ENCODE peak calls at places on chromosomes 6 and 20, in five cellular contexts. H is fibroblast of lung, I is neural progenitor cell, Y is endothelial cell of umbilical vein, Q is neuronal stem cell. W is an unnamed sample. For H3K4me1, the result is how much of the 10 kb centered on the place peaks cover.

GRCh38 chr6:27250955-27251671 is 3.6 kb downstream of the PRSS16 start:
- DNase-seq in Q (peak), H (peak), Y (no peak), I (peak), W (peak)

GRCh38 chr6:170221753-170222400 is 69.0 kb downstream of the DLL1 start:
- DNase-seq in Q (no peak), I (no peak), Y (no peak), H (no peak), W (peak)

GRCh38 chr20:33728463-33728862 is 3.3 kb upstream of the ZNF341 start:
- DNase-seq in Y (no peak), I (no peak), Q (no peak), H (no peak), W (no peak)

GRCh38 chr6:9346923-9347322 is 911.6 kb upstream of the SLC35B3 start:
- DNase-seq in H (no peak), I (no peak), Y (no peak), Q (no peak), W (no peak)

GRCh38 chr20:3068986-3069900 is 2.2 kb upstream of the OXT start:
- DNase-seq in H (no peak), Y (no peak), Q (no peak), I (peak), W (no peak)

GRCh38 chr6:117167520-117168271 is 97.7 kb upstream of the VGLL2 start:
- DNase-seq in H (peak), Q (no peak), Y (no peak), I (peak), W (no peak)

GRCh38 chr6:166954118-166954713 is 2.1 kb downstream of the RNASET2 start:
- DNase-seq in H (no peak), Q (no peak), I (no peak), Y (no peak), W (peak)

GRCh38 chr20:1335961-1336698 is 7.2 kb upstream of the SDCBP2 start:
- DNase-seq in H (no peak), Q (no peak), I (no peak), Y (peak), W (no peak)

GRCh38 chr6:86251106-86251505 is 608.4 kb upstream of the SYNCRIP start:
- DNase-seq in Y (no peak), Q (no peak), H (no peak), I (no peak), W (no peak)

GRCh38 chr6:35388023-35388422 is 45.7 kb downstream of the PPARD start:
- DNase-seq in H (no peak), Y (no peak), I (no peak), Q (no peak), W (no peak)

GRCh38 chr6:35392773-35393672 is 50.7 kb downstream of the PPARD start:
- DNase-seq in I (no peak), Q (no peak), Y (no peak), H (no peak), W (no peak)

GRCh38 chr6:35388772-35389352 is 46.5 kb downstream of the PPARD start:
- DNase-seq in Q (no peak), H (no peak), I (no peak), Y (no peak), W (peak)

GRCh38 chr6:35391240-35391968 is 49.0 kb downstream of the PPARD start:
- DNase-seq in Q (no peak), H (peak), Y (peak), I (no peak), W (no peak)

DNA sequence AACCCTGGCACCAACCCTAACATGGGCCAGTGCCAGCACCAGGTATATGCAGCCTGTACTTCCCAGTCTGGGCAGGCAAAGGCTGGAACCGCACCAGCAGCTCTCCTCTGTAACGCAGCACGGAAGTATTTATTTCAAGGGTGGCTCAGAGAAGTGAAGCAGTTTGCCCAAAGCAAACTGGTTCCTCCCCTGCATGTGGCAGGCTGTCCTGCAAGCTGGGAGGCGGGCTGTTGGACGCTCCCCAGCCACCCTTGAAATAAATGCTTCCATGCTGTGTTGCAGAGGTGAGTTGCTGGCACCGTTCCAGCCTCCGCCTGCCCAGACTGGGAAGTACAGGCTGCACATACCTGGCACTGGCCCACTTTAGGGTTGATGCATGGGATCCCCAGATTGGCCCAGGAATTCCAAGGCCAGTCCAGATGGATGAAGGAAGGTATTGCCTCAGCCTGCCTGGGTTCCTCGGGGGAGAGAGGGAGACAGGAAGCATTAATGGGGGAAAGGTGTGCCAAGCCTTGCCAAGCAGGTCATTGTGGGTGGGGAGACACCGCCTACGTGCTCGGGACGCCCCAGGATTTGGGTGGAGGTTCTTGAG is 49.8 kb downstream of the PPARD start:
- DNase-seq in Y (no peak), Q (no peak), H (peak), I (no peak), W (peak)
- H3K9ac ChIP-seq in Y (peak), Q (no peak), H (no peak), I (no peak), W (peak)

DNA sequence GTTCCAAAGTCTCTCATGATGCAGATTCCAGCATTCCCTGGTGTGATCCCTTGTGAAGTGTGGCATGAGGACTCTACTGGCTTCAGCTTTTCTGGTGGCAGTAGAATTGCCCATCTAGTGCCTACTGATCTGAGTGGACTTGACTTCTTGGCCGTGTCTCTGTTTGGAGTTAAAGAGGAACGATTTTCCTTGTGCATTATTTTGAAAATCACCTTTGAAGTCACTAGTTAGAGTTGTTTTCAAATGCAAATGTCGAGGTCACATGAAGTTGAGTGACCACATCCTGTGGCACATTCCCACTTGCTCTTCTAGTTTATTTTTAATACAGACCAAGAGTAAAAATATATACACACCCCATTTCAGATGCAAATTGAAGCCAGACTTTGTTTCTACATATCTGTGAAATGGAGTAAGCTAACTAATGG is 270.7 kb upstream of the TAB2 start:
- DNase-seq in Y (no peak), I (no peak), Q (no peak), H (peak), W (no peak)
- H3K4me3 ChIP-seq in Y (no peak), I (no peak), Q (no peak), H (no peak), W (no peak)

GRCh38 chr6:14670806-14671205 is 553.2 kb downstream of the CD83 start:
- DNase-seq in Y (no peak), Q (no peak), I (no peak), H (peak), W (no peak)
- H3K4me1 ChIP-seq in Y (under half), Q (under half), I (under half), H (under half), W (under half)

GRCh38 chr6:14732845-14733757 is 512.8 kb upstream of the JARID2 start:
- DNase-seq in H (peak), I (no peak), Y (no peak), Q (no peak), W (no peak)

GRCh38 chr6:14731638-14732037 is 514.2 kb upstream of the JARID2 start:
- DNase-seq in I (no peak), Y (no peak), Q (no peak), H (no peak), W (no peak)

GRCh38 chr6:14734052-14734415 is 511.8 kb upstream of the JARID2 start:
- DNase-seq in Y (no peak), I (no peak), Q (no peak), H (peak), W (no peak)

GRCh38 chr6:14730654-14731053 is 515.2 kb upstream of the JARID2 start:
- DNase-seq in Q (no peak), Y (no peak), H (no peak), I (no peak), W (no peak)

GRCh38 chr6:14732226-14732844 is 513.5 kb upstream of the JARID2 start:
- DNase-seq in I (no peak), Q (no peak), Y (no peak), H (no peak), W (no peak)
- H3K9ac ChIP-seq in I (no peak), Q (no peak), Y (no peak), H (no peak), W (no peak)

DNA sequence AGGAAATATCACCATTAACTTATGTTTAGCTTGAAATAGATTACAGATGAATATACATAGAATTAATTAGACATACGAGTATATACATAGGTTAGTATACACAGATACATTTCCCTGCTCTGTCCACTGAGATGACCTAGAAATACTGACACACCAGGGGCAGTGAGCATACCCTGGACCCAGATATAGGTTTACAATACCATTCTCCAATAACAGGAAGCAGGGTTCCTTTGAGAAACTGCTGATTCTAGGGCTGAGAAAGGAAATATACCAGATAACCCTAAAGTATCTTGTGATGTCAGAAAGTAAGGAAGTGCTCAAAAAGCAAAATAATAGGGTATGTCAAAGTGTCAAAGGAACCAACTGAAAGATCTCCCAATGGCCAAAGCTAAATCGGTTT is 322.5 kb downstream of the HAO1 start:
- DNase-seq in H (no peak), Y (peak), I (no peak), Q (no peak), W (no peak)
- H3K4me3 ChIP-seq in H (no peak), Y (no peak), I (no peak), Q (no peak), W (no peak)

GRCh38 chr6:42783876-42784738 is 2.3 kb downstream of the BICRAL start:
- DNase-seq in H (peak), Q (no peak), I (no peak), Y (peak), W (no peak)

GRCh38 chr6:42788671-42789070 is 6.8 kb downstream of the BICRAL start:
- DNase-seq in Q (no peak), I (no peak), H (no peak), Y (no peak), W (no peak)

GRCh38 chr6:42784739-42785498 is 3.1 kb downstream of the BICRAL start:
- DNase-seq in Q (no peak), Y (no peak), H (no peak), I (no peak), W (no peak)

GRCh38 chr6:42787018-42787611 is 5.3 kb downstream of the BICRAL start:
- DNase-seq in H (no peak), I (no peak), Q (no peak), Y (no peak), W (no peak)

GRCh38 chr6:42786525-42786985 is 4.7 kb downstream of the BICRAL start:
- DNase-seq in Q (no peak), I (no peak), Y (no peak), H (no peak), W (no peak)
- H3K4me1 ChIP-seq in Q (under half), I (under half), Y (under half), H (under half), W (under half)

GRCh38 chr20:34938466-34939163 is 17.0 kb downstream of the GSS start:
- DNase-seq in I (no peak), Q (no peak), H (no peak), Y (peak), W (peak)
- H3K9ac ChIP-seq in I (no peak), Q (no peak), H (no peak), Y (no peak), W (no peak)

W was measured in colonic mucosa.